ENCODE peak calls at places on chromosomes 11 and 22, in five cellular contexts. One of them, this sample, is unnamed.

GRCh38 chr11:97502201-97502600 is 1112.4 kb downstream of the JRKL start:
- DNase-seq in thoracic aorta: no peak
- DNase-seq in progenitor cell of endocrine pancreas: no peak
- DNase-seq in brain microvascular endothelial cell: peak; percentile 45
- DNase-seq in GM20000: no peak
- DNase-seq in this sample: no peak

GRCh38 chr22:17917490-17917983 is 106.8 kb downstream of the MICAL3 start:
- DNase-seq in progenitor cell of endocrine pancreas: no peak
- DNase-seq in brain microvascular endothelial cell: no peak
- DNase-seq in thoracic aorta: no peak
- DNase-seq in GM20000: peak; percentile 29
- DNase-seq in this sample: peak; percentile 32

GRCh38 chr11:83087035-83087434 is 15.3 kb upstream of the RAB30 start:
- DNase-seq in brain microvascular endothelial cell: no peak
- DNase-seq in thoracic aorta: no peak
- DNase-seq in progenitor cell of endocrine pancreas: no peak
- DNase-seq in GM20000: no peak
- DNase-seq in this sample: no peak

GRCh38 chr11:2158291-2158737 is 2.7 kb downstream of the INS start:
- DNase-seq in brain microvascular endothelial cell: no peak
- DNase-seq in thoracic aorta: no peak
- DNase-seq in GM20000: no peak
- DNase-seq in progenitor cell of endocrine pancreas: no peak
- DNase-seq in this sample: no peak

GRCh38 chr22:17769716-17770082 is 4.6 kb downstream of the BID start:
- DNase-seq in brain microvascular endothelial cell: no peak
- DNase-seq in GM20000: no peak
- DNase-seq in thoracic aorta: no peak
- DNase-seq in progenitor cell of endocrine pancreas: no peak
- DNase-seq in this sample: no peak

GRCh38 chr11:74520316-74520715 is 26.8 kb upstream of the LIPT2 start:
- DNase-seq in brain microvascular endothelial cell: no peak
- DNase-seq in progenitor cell of endocrine pancreas: no peak
- DNase-seq in thoracic aorta: no peak
- DNase-seq in GM20000: no peak
- DNase-seq in this sample: no peak

GRCh38 chr11:134542401-134543143 is 130.5 kb upstream of the B3GAT1 start:
- DNase-seq in brain microvascular endothelial cell: no peak
- DNase-seq in progenitor cell of endocrine pancreas: no peak
- DNase-seq in GM20000: no peak
- DNase-seq in thoracic aorta: no peak
- DNase-seq in this sample: no peak

GRCh38 chr22:42915980-42916765 is 59.1 kb upstream of the ARFGAP3 start:
- DNase-seq in GM20000: no peak
- DNase-seq in thoracic aorta: no peak
- DNase-seq in progenitor cell of endocrine pancreas: no peak
- DNase-seq in brain microvascular endothelial cell: no peak
- DNase-seq in this sample: no peak

GRCh38 chr11:20634044-20634443 is 34.6 kb downstream of the SLC6A5 start:
- DNase-seq in brain microvascular endothelial cell: no peak
- DNase-seq in GM20000: no peak
- DNase-seq in thoracic aorta: no peak
- DNase-seq in progenitor cell of endocrine pancreas: no peak
- DNase-seq in this sample: no peak

GRCh38 chr11:72224587-72225410 is at the start of gene INPPL1:
- DNase-seq in GM20000: peak; percentile 64
- DNase-seq in progenitor cell of endocrine pancreas: no peak
- DNase-seq in brain microvascular endothelial cell: no peak
- DNase-seq in thoracic aorta: no peak
- DNase-seq in this sample: peak; percentile 43

GRCh38 chr11:132719684-132720083 is 812.6 kb downstream of the OPCML start:
- DNase-seq in brain microvascular endothelial cell: no peak
- DNase-seq in GM20000: no peak
- DNase-seq in progenitor cell of endocrine pancreas: no peak
- DNase-seq in thoracic aorta: no peak
- DNase-seq in this sample: no peak

GRCh38 chr11:114724916-114725524 is 46.7 kb downstream of the NXPE2 start:
- DNase-seq in brain microvascular endothelial cell: no peak
- DNase-seq in thoracic aorta: no peak
- DNase-seq in progenitor cell of endocrine pancreas: no peak
- DNase-seq in GM20000: no peak
- DNase-seq in this sample: no peak

GRCh38 chr11:108732395-108732794 is 67.5 kb downstream of the DDX10 start:
- DNase-seq in brain microvascular endothelial cell: no peak
- DNase-seq in progenitor cell of endocrine pancreas: no peak
- DNase-seq in GM20000: no peak
- DNase-seq in thoracic aorta: no peak
- DNase-seq in this sample: no peak

GRCh38 chr11:43933608-43934358 is 8.7 kb upstream of the C11orf96 start:
- DNase-seq in GM20000: no peak
- DNase-seq in progenitor cell of endocrine pancreas: no peak
- DNase-seq in thoracic aorta: no peak
- DNase-seq in brain microvascular endothelial cell: peak; percentile 52
- DNase-seq in this sample: no peak

GRCh38 chr11:36073411-36074203 is 129.7 kb downstream of the LDLRAD3 start:
- DNase-seq in brain microvascular endothelial cell: peak; percentile 73
- DNase-seq in progenitor cell of endocrine pancreas: no peak
- DNase-seq in GM20000: no peak
- DNase-seq in thoracic aorta: no peak
- DNase-seq in this sample: no peak

DNA sequence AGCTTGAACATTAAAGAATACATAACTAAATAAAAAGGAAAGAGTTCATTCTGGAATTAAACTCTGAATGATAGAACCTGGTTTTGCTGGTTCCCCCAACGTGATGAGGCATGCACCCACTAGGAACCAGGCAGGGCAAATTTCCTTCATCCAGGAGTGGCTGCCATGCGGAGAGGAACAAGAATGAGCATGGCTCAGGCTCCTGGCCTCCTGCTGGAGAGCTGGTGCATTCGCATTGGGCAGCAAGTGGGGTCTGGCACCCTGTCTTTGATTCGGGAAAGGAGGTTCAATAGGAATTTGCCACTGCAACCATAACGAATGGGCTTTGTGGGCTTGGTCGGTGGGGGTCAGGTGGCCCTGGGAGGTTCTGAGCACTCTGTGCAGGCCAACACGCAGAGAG is 169.8 kb upstream of the TENM4 start:
- DNase-seq in thoracic aorta: no peak
- DNase-seq in GM20000: no peak
- DNase-seq in brain microvascular endothelial cell: no peak
- DNase-seq in progenitor cell of endocrine pancreas: no peak
- DNase-seq in this sample: no peak
- TF ChIP-seq CTCF in thoracic aorta: no peak
- TF ChIP-seq CTCF in GM20000: no peak
- TF ChIP-seq CTCF in brain microvascular endothelial cell: peak; percentile 4
- TF ChIP-seq CTCF in progenitor cell of endocrine pancreas: peak; percentile 35
- TF ChIP-seq CTCF in this sample: no peak

DNA sequence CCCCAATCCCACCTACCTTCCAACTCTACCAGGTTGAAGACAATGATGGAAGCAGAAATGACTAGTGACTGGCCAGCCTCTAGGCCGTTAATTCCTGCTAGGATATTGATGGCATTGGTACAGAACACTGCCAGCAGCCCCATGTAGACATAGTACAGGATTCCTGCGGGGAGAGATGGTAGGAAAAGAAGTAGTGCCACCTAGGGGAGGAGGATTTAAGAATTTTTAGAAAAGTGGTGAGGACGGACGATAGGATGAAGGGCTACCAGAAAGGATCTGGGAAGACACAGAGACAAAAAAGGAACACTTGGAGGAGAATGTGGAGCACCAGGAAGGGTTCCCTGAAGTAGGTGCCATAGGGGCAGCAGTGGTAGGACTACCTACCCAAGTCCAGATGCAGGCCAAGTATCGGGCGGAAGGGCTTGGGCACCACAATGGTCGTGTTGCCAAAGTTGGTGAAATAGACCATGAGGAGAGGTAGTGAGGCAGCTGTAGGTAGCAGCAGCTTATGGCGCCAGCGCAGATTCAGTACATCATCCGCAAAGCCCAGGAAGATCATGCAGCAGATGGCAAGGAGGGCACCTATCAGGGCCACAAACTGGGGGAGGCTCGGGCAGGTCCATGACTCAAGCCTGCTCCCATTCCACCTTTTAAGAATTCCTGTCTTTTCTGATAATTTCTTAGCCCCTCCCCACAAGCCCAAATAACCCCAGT is 1.2 kb downstream of the DPAGT1 start:
- DNase-seq in thoracic aorta: no peak
- DNase-seq in GM20000: no peak
- DNase-seq in brain microvascular endothelial cell: peak; percentile 34
- DNase-seq in progenitor cell of endocrine pancreas: no peak
- DNase-seq in this sample: no peak
- TF ChIP-seq CTCF in thoracic aorta: no peak
- TF ChIP-seq CTCF in GM20000: peak; percentile 15
- TF ChIP-seq CTCF in brain microvascular endothelial cell: peak; percentile 65
- TF ChIP-seq CTCF in progenitor cell of endocrine pancreas: peak; percentile 17
- TF ChIP-seq CTCF in this sample: peak; percentile 24

DNA sequence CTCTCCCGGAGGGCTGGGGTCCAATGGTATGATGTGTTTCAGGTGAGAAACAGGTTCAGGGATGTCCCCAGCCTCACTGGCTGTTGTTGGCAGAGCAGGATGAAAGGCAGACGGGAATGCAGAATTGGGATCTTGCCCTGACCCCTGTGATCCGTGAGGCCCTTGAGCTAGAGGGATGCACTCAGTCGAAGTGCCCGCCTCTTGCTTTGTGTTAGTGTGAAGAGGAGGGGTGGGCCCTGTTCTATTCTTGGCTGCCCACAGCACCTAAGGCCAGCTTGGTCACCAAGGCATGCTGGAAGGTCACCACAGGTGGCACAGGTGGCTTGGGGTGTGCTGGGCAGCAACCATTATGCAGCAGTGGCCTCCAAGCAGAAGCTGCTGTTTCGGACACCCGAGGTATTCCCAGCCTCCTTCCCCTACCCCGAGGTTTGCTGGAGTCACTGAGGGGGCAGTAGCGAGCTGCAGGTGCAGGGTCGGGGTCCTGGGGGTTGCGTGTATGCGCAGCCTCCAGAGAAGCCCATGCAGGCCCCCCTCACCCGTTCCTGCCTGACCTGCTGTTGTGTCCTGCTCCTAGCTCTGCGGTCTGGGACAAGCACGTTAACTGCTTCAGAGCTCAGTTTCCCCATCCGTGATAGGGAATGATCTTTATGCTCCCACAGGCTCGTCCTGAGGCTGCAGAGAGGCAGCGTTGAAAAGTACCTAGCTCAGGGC is 12.9 kb downstream of the LRP5 start:
- DNase-seq in thoracic aorta: no peak
- DNase-seq in progenitor cell of endocrine pancreas: no peak
- DNase-seq in brain microvascular endothelial cell: no peak
- DNase-seq in GM20000: no peak
- DNase-seq in this sample: no peak
- TF ChIP-seq CTCF in thoracic aorta: no peak
- TF ChIP-seq CTCF in progenitor cell of endocrine pancreas: peak; percentile 32
- TF ChIP-seq CTCF in brain microvascular endothelial cell: no peak
- TF ChIP-seq CTCF in GM20000: no peak
- TF ChIP-seq CTCF in this sample: no peak

DNA sequence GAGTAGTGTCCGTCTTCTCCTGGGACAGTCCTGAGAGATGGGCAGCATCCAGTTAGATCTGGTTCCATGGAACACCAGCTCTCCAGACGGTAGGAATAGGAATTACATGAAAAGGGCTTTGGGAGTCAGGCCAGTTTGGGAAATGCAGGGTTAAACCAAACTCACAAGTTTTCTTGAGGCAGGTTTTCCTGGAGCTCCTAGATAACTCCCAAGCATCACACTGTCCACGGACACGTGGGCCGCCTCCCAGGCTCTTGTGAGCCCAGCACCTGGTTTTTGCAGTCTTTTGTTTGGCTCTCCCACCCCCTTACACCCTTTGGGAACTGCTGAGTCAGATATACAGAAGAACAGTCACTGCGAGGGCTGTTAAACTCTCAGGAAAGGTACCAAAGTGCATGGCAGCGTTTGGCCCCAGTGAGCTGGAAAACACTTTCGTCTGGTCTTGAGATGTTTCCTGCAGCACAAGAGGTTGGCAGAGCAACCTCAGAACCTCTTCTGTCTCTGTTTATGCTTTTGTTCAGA is 90.0 kb downstream of the BCR start:
- DNase-seq in GM20000: no peak
- DNase-seq in brain microvascular endothelial cell: no peak
- DNase-seq in progenitor cell of endocrine pancreas: no peak
- DNase-seq in thoracic aorta: no peak
- DNase-seq in this sample: no peak
- TF ChIP-seq CTCF in GM20000: no peak
- TF ChIP-seq CTCF in brain microvascular endothelial cell: peak; percentile 48
- TF ChIP-seq CTCF in progenitor cell of endocrine pancreas: peak; percentile 7
- TF ChIP-seq CTCF in thoracic aorta: no peak
- TF ChIP-seq CTCF in this sample: no peak